ENCODE peak calls at places on chromosomes 2 and 18, in seven cellular contexts. One of them, this sample, is unnamed.

GRCh38 chr2:108412995-108413726 is 35.4 kb downstream of the SULT1C4 start:
- DNase-seq in fibroblast of lung: peak; percentile 53
- DNase-seq in CD4-positive, alpha-beta T cell: no peak
- DNase-seq in osteoblast: no peak
- DNase-seq in ovary: no peak
- DNase-seq in Karpas-422: no peak
- DNase-seq in CD8-positive, alpha-beta T cell: no peak
- DNase-seq in this sample: peak; percentile 77

GRCh38 chr18:32509121-32509520 is 38.4 kb upstream of the GAREM1 start:
- DNase-seq in osteoblast: no peak
- DNase-seq in CD4-positive, alpha-beta T cell: no peak
- DNase-seq in ovary: no peak
- DNase-seq in CD8-positive, alpha-beta T cell: no peak
- DNase-seq in fibroblast of lung: no peak
- DNase-seq in Karpas-422: no peak
- DNase-seq in this sample: no peak

GRCh38 chr2:23636412-23636811 is 251.4 kb downstream of the KLHL29 start:
- DNase-seq in fibroblast of lung: peak; percentile 24
- DNase-seq in ovary: no peak
- DNase-seq in osteoblast: peak; percentile 82
- DNase-seq in CD4-positive, alpha-beta T cell: no peak
- DNase-seq in Karpas-422: no peak
- DNase-seq in CD8-positive, alpha-beta T cell: no peak
- DNase-seq in this sample: no peak

GRCh38 chr2:47119001-47119400 is 36.1 kb downstream of the STPG4 start:
- DNase-seq in fibroblast of lung: peak; percentile 76
- DNase-seq in ovary: no peak
- DNase-seq in CD4-positive, alpha-beta T cell: no peak
- DNase-seq in osteoblast: peak; percentile 81
- DNase-seq in CD8-positive, alpha-beta T cell: no peak
- DNase-seq in Karpas-422: peak; percentile 37
- DNase-seq in this sample: no peak

GRCh38 chr18:34880403-34880802 is 160.8 kb upstream of the MAPRE2 start:
- DNase-seq in Karpas-422: no peak
- DNase-seq in fibroblast of lung: no peak
- DNase-seq in osteoblast: no peak
- DNase-seq in ovary: no peak
- DNase-seq in CD4-positive, alpha-beta T cell: no peak
- DNase-seq in CD8-positive, alpha-beta T cell: no peak
- DNase-seq in this sample: no peak

GRCh38 chr2:68336192-68336591 is 16.4 kb upstream of the CNRIP1 start:
- DNase-seq in CD8-positive, alpha-beta T cell: no peak
- DNase-seq in ovary: no peak
- DNase-seq in osteoblast: no peak
- DNase-seq in Karpas-422: no peak
- DNase-seq in CD4-positive, alpha-beta T cell: no peak
- DNase-seq in fibroblast of lung: peak; percentile 51
- DNase-seq in this sample: peak; percentile 45

GRCh38 chr2:235056768-235057167 is 105.0 kb downstream of the SH3BP4 start:
- DNase-seq in osteoblast: no peak
- DNase-seq in fibroblast of lung: no peak
- DNase-seq in Karpas-422: no peak
- DNase-seq in ovary: no peak
- DNase-seq in CD4-positive, alpha-beta T cell: no peak
- DNase-seq in CD8-positive, alpha-beta T cell: no peak
- DNase-seq in this sample: no peak

GRCh38 chr2:121905201-121905600 is 149.8 kb downstream of the TSN start:
- DNase-seq in osteoblast: peak; percentile 45
- DNase-seq in ovary: no peak
- DNase-seq in Karpas-422: no peak
- DNase-seq in CD8-positive, alpha-beta T cell: no peak
- DNase-seq in CD4-positive, alpha-beta T cell: no peak
- DNase-seq in fibroblast of lung: no peak
- DNase-seq in this sample: no peak

GRCh38 chr18:21218862-21219261 is 23.2 kb upstream of the GREB1L start:
- DNase-seq in osteoblast: no peak
- DNase-seq in Karpas-422: no peak
- DNase-seq in CD4-positive, alpha-beta T cell: no peak
- DNase-seq in fibroblast of lung: no peak
- DNase-seq in ovary: no peak
- DNase-seq in CD8-positive, alpha-beta T cell: no peak
- DNase-seq in this sample: no peak

GRCh38 chr2:162521871-162522655 is 178.1 kb downstream of the GCA start:
- DNase-seq in CD8-positive, alpha-beta T cell: no peak
- DNase-seq in CD4-positive, alpha-beta T cell: no peak
- DNase-seq in Karpas-422: no peak
- DNase-seq in ovary: no peak
- DNase-seq in fibroblast of lung: no peak
- DNase-seq in osteoblast: no peak
- DNase-seq in this sample: no peak

GRCh38 chr2:204306667-204307066 is 238.6 kb upstream of the PARD3B start:
- DNase-seq in fibroblast of lung: no peak
- DNase-seq in Karpas-422: no peak
- DNase-seq in CD4-positive, alpha-beta T cell: no peak
- DNase-seq in CD8-positive, alpha-beta T cell: no peak
- DNase-seq in osteoblast: peak; percentile 34
- DNase-seq in ovary: no peak
- DNase-seq in this sample: no peak

GRCh38 chr2:186755066-186755465 is 61.2 kb downstream of the FAM171B start:
- DNase-seq in CD4-positive, alpha-beta T cell: no peak
- DNase-seq in CD8-positive, alpha-beta T cell: no peak
- DNase-seq in ovary: no peak
- DNase-seq in fibroblast of lung: peak; percentile 39
- DNase-seq in osteoblast: peak; percentile 36
- DNase-seq in Karpas-422: no peak
- DNase-seq in this sample: no peak

GRCh38 chr2:190343500-190344274 is at the start of gene INPP1:
- DNase-seq in fibroblast of lung: peak; percentile 69
- DNase-seq in CD8-positive, alpha-beta T cell: peak; percentile 5
- DNase-seq in ovary: peak; percentile 75
- DNase-seq in Karpas-422: peak; percentile 64
- DNase-seq in CD4-positive, alpha-beta T cell: peak; percentile 13
- DNase-seq in osteoblast: peak; percentile 91
- DNase-seq in this sample: no peak

GRCh38 chr2:27042159-27042661 is 9.3 kb upstream of the AGBL5 start:
- DNase-seq in fibroblast of lung: no peak
- DNase-seq in Karpas-422: peak; percentile 80
- DNase-seq in CD4-positive, alpha-beta T cell: no peak
- DNase-seq in osteoblast: no peak
- DNase-seq in CD8-positive, alpha-beta T cell: no peak
- DNase-seq in ovary: no peak
- DNase-seq in this sample: no peak

GRCh38 chr2:86249176-86249842 is 50.1 kb downstream of the MRPL35 start:
- DNase-seq in Karpas-422: peak; percentile 54
- DNase-seq in CD8-positive, alpha-beta T cell: no peak
- DNase-seq in CD4-positive, alpha-beta T cell: no peak
- DNase-seq in osteoblast: no peak
- DNase-seq in ovary: peak; percentile 49
- DNase-seq in fibroblast of lung: peak; percentile 65
- DNase-seq in this sample: no peak
- H3K27ac ChIP-seq in Karpas-422: no peak overlapping the region
- H3K27ac ChIP-seq in CD8-positive, alpha-beta T cell: no peak overlapping the region
- H3K27ac ChIP-seq in CD4-positive, alpha-beta T cell: no peak overlapping the region
- H3K27ac ChIP-seq in osteoblast: no peak overlapping the region
- H3K27ac ChIP-seq in ovary: peak overlapping the region; percentile 65
- H3K27ac ChIP-seq in fibroblast of lung: no peak overlapping the region
- H3K27ac ChIP-seq in this sample: no peak overlapping the region

DNA sequence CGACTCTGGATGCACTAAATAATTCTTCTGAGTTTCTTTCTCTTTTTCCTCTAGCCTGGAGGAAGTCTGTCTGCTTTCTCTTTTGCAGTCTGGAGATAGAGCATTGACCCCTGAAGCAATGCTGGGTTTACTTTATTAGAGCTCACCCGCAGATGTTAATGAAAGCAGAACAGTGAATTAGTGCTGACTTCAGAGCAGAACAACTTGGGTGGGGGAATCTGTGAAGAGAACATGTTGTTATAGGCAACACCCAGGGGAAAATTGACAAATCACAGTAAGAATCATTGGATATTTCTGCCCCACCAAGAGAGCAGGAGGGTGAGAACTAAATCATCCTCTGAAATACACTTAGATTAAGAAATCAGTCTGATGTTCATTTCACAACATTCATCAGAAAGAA is 164.9 kb downstream of the FMNL2 start:
- DNase-seq in CD8-positive, alpha-beta T cell: no peak
- DNase-seq in fibroblast of lung: peak; percentile 80
- DNase-seq in Karpas-422: no peak
- DNase-seq in CD4-positive, alpha-beta T cell: no peak
- DNase-seq in ovary: no peak
- DNase-seq in osteoblast: peak; percentile 66
- DNase-seq in this sample: no peak
- H3K27ac ChIP-seq in CD8-positive, alpha-beta T cell: no peak overlapping the region
- H3K27ac ChIP-seq in fibroblast of lung: no peak overlapping the region
- H3K27ac ChIP-seq in Karpas-422: no peak overlapping the region
- H3K27ac ChIP-seq in CD4-positive, alpha-beta T cell: no peak overlapping the region
- H3K27ac ChIP-seq in ovary: peak overlapping the region; percentile 24
- H3K27ac ChIP-seq in osteoblast: peak overlapping the region; percentile 54
- H3K27ac ChIP-seq in this sample: no peak overlapping the region

GRCh38 chr2:138867341-138867740 is 87.2 kb upstream of the NXPH2 start:
- DNase-seq in fibroblast of lung: no peak
- DNase-seq in CD8-positive, alpha-beta T cell: no peak
- DNase-seq in osteoblast: no peak
- DNase-seq in ovary: no peak
- DNase-seq in CD4-positive, alpha-beta T cell: no peak
- DNase-seq in Karpas-422: no peak
- DNase-seq in this sample: no peak
- H3K27ac ChIP-seq in fibroblast of lung: no peak overlapping the region
- H3K27ac ChIP-seq in CD8-positive, alpha-beta T cell: no peak overlapping the region
- H3K27ac ChIP-seq in osteoblast: no peak overlapping the region
- H3K27ac ChIP-seq in ovary: no peak overlapping the region
- H3K27ac ChIP-seq in CD4-positive, alpha-beta T cell: no peak overlapping the region
- H3K27ac ChIP-seq in Karpas-422: no peak overlapping the region
- H3K27ac ChIP-seq in this sample: no peak overlapping the region

GRCh38 chr2:239283288-239283945 is 117.4 kb downstream of the HDAC4 start:
- DNase-seq in CD4-positive, alpha-beta T cell: no peak
- DNase-seq in fibroblast of lung: no peak
- DNase-seq in CD8-positive, alpha-beta T cell: no peak
- DNase-seq in ovary: no peak
- DNase-seq in osteoblast: peak; percentile 81
- DNase-seq in Karpas-422: no peak
- DNase-seq in this sample: no peak
- H3K27ac ChIP-seq in CD4-positive, alpha-beta T cell: no peak overlapping the region
- H3K27ac ChIP-seq in fibroblast of lung: no peak overlapping the region
- H3K27ac ChIP-seq in CD8-positive, alpha-beta T cell: no peak overlapping the region
- H3K27ac ChIP-seq in ovary: no peak overlapping the region
- H3K27ac ChIP-seq in osteoblast: no peak overlapping the region
- H3K27ac ChIP-seq in Karpas-422: no peak overlapping the region
- H3K27ac ChIP-seq in this sample: no peak overlapping the region

GRCh38 chr2:176097820-176098365 is 1.7 kb upstream of the HOXD12 start:
- DNase-seq in osteoblast: no peak
- DNase-seq in CD4-positive, alpha-beta T cell: peak; percentile 1
- DNase-seq in Karpas-422: no peak
- DNase-seq in ovary: no peak
- DNase-seq in CD8-positive, alpha-beta T cell: no peak
- DNase-seq in fibroblast of lung: no peak
- DNase-seq in this sample: no peak
- H3K27ac ChIP-seq in osteoblast: no peak overlapping the region
- H3K27ac ChIP-seq in CD4-positive, alpha-beta T cell: no peak overlapping the region
- H3K27ac ChIP-seq in Karpas-422: no peak overlapping the region
- H3K27ac ChIP-seq in ovary: no peak overlapping the region
- H3K27ac ChIP-seq in CD8-positive, alpha-beta T cell: no peak overlapping the region
- H3K27ac ChIP-seq in fibroblast of lung: no peak overlapping the region
- H3K27ac ChIP-seq in this sample: no peak overlapping the region

GRCh38 chr2:45275235-45275805 is 266.1 kb upstream of the SIX2 start:
- DNase-seq in osteoblast: peak; percentile 75
- DNase-seq in Karpas-422: no peak
- DNase-seq in CD8-positive, alpha-beta T cell: no peak
- DNase-seq in fibroblast of lung: peak; percentile 38
- DNase-seq in ovary: no peak
- DNase-seq in CD4-positive, alpha-beta T cell: no peak
- DNase-seq in this sample: peak; percentile 66

GRCh38 chr2:45273412-45274189 is 264.3 kb upstream of the SIX2 start:
- DNase-seq in ovary: no peak
- DNase-seq in CD8-positive, alpha-beta T cell: no peak
- DNase-seq in CD4-positive, alpha-beta T cell: no peak
- DNase-seq in osteoblast: no peak
- DNase-seq in fibroblast of lung: no peak
- DNase-seq in Karpas-422: no peak
- DNase-seq in this sample: no peak

GRCh38 chr2:45274190-45274926 is 265.1 kb upstream of the SIX2 start:
- DNase-seq in Karpas-422: no peak
- DNase-seq in osteoblast: no peak
- DNase-seq in fibroblast of lung: no peak
- DNase-seq in CD8-positive, alpha-beta T cell: no peak
- DNase-seq in ovary: no peak
- DNase-seq in CD4-positive, alpha-beta T cell: no peak
- DNase-seq in this sample: no peak

GRCh38 chr2:45276914-45277313 is 267.7 kb upstream of the SIX2 start:
- DNase-seq in CD4-positive, alpha-beta T cell: no peak
- DNase-seq in fibroblast of lung: peak; percentile 45
- DNase-seq in osteoblast: peak; percentile 27
- DNase-seq in Karpas-422: no peak
- DNase-seq in CD8-positive, alpha-beta T cell: no peak
- DNase-seq in ovary: no peak
- DNase-seq in this sample: no peak

DNA sequence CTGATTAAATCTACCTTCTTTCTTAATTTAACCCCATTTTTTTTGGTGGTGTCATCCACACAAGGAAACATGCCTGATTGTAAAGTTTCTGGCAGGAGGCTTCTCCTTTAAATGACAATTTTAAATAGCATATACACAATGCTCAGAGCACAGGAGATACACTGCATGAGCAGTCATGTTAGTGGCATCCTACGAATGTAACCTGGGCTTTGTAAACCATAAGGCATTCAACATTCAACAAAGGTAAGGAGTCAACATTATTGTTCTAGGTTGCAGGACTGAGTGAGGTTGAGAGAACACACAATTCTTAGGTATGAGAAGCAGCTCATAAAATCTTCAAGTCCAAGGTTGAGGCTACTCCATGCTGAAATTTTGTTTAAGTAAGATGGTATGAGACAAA is 266.6 kb upstream of the SIX2 start:
- DNase-seq in Karpas-422: no peak
- DNase-seq in CD8-positive, alpha-beta T cell: no peak
- DNase-seq in fibroblast of lung: no peak
- DNase-seq in CD4-positive, alpha-beta T cell: no peak
- DNase-seq in ovary: no peak
- DNase-seq in osteoblast: no peak
- DNase-seq in this sample: peak; percentile 78
- H3K27ac ChIP-seq in Karpas-422: no peak overlapping the region
- H3K27ac ChIP-seq in CD8-positive, alpha-beta T cell: no peak overlapping the region
- H3K27ac ChIP-seq in fibroblast of lung: no peak overlapping the region
- H3K27ac ChIP-seq in CD4-positive, alpha-beta T cell: no peak overlapping the region
- H3K27ac ChIP-seq in ovary: no peak overlapping the region
- H3K27ac ChIP-seq in osteoblast: peak overlapping the region; percentile 47
- H3K27ac ChIP-seq in this sample: peak overlapping the region; percentile 87

GRCh38 chr2:237765875-237766274 is 32.7 kb upstream of the RBM44 start:
- DNase-seq in ovary: no peak
- DNase-seq in Karpas-422: no peak
- DNase-seq in CD4-positive, alpha-beta T cell: no peak
- DNase-seq in CD8-positive, alpha-beta T cell: no peak
- DNase-seq in fibroblast of lung: no peak
- DNase-seq in osteoblast: no peak
- DNase-seq in this sample: no peak
- H3K27ac ChIP-seq in ovary: no peak overlapping the region
- H3K27ac ChIP-seq in Karpas-422: no peak overlapping the region
- H3K27ac ChIP-seq in CD4-positive, alpha-beta T cell: no peak overlapping the region
- H3K27ac ChIP-seq in CD8-positive, alpha-beta T cell: no peak overlapping the region
- H3K27ac ChIP-seq in fibroblast of lung: no peak overlapping the region
- H3K27ac ChIP-seq in osteoblast: peak overlapping the region; percentile 70
- H3K27ac ChIP-seq in this sample: no peak overlapping the region